ENCODE peak calls at places on chromosomes 13 and 19, in ten cellular contexts. H, S, O, J, K, M, B, C, W and L are unnamed samples.

GRCh38 chr13:60258349-60258748 is 94.6 kb upstream of the DIAPH3 start:
- DNase-seq in B (no peak), K (no peak), S (no peak), H (no peak), C (no peak), M (no peak), W (no peak), J (no peak), O (no peak), L (no peak)

GRCh38 chr13:42561752-42562467 is 12.0 kb upstream of the TNFSF11 start:
- DNase-seq in M (no peak), S (no peak), C (no peak), J (no peak), O (no peak), B (no peak), W (no peak), K (no peak), H (no peak), L (no peak)

GRCh38 chr13:47598340-47598911 is 402.6 kb downstream of the SUCLA2 start:
- DNase-seq in H (no peak), K (no peak), C (no peak), W (peak), O (no peak), S (no peak), M (no peak), J (no peak), B (no peak), L (peak)

GRCh38 chr13:72164811-72165210 is 297.8 kb upstream of the DACH1 start:
- DNase-seq in B (no peak), C (no peak), O (no peak), H (no peak), S (no peak), J (no peak), M (no peak), K (no peak), W (no peak), L (no peak)

GRCh38 chr13:33543631-33544030 is 258.1 kb upstream of the STARD13 start:
- DNase-seq in K (no peak), J (peak), W (peak), B (no peak), O (no peak), S (no peak), H (no peak), C (no peak), M (no peak), L (peak)

GRCh38 chr13:98390086-98390697 is 186.7 kb downstream of the STK24 start:
- DNase-seq in H (no peak), O (no peak), W (no peak), B (no peak), J (no peak), K (no peak), C (no peak), M (no peak), S (no peak), L (no peak)

GRCh38 chr13:95571941-95572340 is 19.4 kb downstream of the CLDN10 start:
- DNase-seq in K (no peak), S (no peak), B (no peak), O (no peak), J (no peak), W (peak), M (no peak), H (no peak), C (no peak), L (no peak)

GRCh38 chr13:21671793-21672680 is 1.2 kb downstream of the FGF9 start:
- DNase-seq in O (no peak), S (no peak), J (no peak), H (no peak), M (no peak), C (no peak), B (no peak), W (no peak), K (no peak), L (no peak)

GRCh38 chr13:33292712-33293111 is 7.2 kb upstream of the STARD13 start:
- DNase-seq in C (no peak), B (no peak), W (no peak), O (no peak), M (no peak), H (no peak), S (no peak), K (no peak), J (no peak), L (no peak)

GRCh38 chr19:581399-582111 is 8.1 kb upstream of the HCN2 start:
- DNase-seq in B (no peak), J (no peak), O (no peak), M (no peak), C (no peak), W (no peak), S (no peak), H (no peak), K (no peak), L (no peak)

GRCh38 chr13:30868806-30869470 is 37.1 kb upstream of the MEDAG start:
- DNase-seq in B (no peak), H (no peak), M (no peak), W (peak), J (no peak), K (no peak), O (no peak), C (no peak), S (no peak), L (no peak)

GRCh38 chr19:4177146-4177545 is 5.2 kb downstream of the SIRT6 start:
- DNase-seq in M (no peak), B (no peak), H (no peak), O (no peak), W (no peak), C (no peak), J (no peak), S (no peak), K (no peak), L (no peak)

GRCh38 chr19:4175669-4175931 is 6.8 kb downstream of the SIRT6 start:
- DNase-seq in B (no peak), M (no peak), W (no peak), J (no peak), C (no peak), O (no peak), S (no peak), H (no peak), K (no peak), L (no peak)

GRCh38 chr19:4173479-4174211 is 8.7 kb downstream of the SIRT6 start:
- DNase-seq in M (no peak), J (no peak), C (no peak), B (no peak), W (no peak), O (no peak), K (no peak), S (no peak), H (no peak), L (no peak)

GRCh38 chr19:4174212-4174894 is 8.0 kb downstream of the SIRT6 start:
- DNase-seq in K (no peak), O (peak), J (peak), H (no peak), B (no peak), W (no peak), C (no peak), S (no peak), M (no peak), L (no peak)

DNA sequence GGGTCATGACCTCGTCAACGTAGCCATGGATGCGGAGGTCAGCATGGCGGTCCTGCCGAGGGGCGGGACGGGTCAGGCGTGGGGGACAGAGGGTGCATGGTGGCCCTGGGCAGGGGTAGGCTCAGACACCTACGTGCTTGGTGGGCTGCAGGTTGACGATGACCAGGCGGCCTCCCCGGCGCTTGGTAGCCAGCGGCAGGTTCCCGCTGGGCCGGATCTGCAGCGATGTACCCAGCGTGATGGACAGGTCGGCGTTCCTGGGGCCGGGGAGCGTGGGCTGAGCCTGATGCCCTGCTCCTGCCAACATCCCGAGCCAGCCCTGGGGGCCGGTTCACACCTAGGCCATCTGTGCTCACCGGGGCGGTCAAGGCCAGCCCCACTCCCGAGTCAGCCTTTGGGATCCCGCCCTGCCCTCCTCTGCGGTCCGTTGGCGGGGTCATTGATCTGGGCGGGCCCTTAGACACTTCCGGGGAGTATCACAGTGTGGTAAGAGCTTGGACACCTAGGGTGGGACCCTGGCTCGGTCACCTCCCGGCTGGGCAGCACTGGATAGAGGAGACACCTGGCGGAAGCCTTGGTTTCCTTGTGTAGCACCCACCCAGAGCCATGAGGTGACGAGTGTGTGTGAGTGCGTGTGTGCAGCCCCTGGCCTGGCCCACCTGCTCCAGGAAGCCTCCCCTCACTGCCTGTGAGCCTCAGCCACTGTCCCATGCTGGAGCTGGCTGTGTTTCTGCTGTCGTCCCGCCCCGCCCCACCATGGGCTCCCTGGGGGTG is 7.3 kb downstream of the SIRT6 start:
- DNase-seq in K (no peak), H (no peak), S (no peak), B (no peak), C (no peak), W (no peak), O (peak), J (no peak), M (no peak), L (no peak)
- H3K4me3 ChIP-seq in K (no peak), H (no peak), S (no peak), B (no peak), C (no peak), W (no peak), O (no peak), J (no peak), M (no peak), L (no peak)

DNA sequence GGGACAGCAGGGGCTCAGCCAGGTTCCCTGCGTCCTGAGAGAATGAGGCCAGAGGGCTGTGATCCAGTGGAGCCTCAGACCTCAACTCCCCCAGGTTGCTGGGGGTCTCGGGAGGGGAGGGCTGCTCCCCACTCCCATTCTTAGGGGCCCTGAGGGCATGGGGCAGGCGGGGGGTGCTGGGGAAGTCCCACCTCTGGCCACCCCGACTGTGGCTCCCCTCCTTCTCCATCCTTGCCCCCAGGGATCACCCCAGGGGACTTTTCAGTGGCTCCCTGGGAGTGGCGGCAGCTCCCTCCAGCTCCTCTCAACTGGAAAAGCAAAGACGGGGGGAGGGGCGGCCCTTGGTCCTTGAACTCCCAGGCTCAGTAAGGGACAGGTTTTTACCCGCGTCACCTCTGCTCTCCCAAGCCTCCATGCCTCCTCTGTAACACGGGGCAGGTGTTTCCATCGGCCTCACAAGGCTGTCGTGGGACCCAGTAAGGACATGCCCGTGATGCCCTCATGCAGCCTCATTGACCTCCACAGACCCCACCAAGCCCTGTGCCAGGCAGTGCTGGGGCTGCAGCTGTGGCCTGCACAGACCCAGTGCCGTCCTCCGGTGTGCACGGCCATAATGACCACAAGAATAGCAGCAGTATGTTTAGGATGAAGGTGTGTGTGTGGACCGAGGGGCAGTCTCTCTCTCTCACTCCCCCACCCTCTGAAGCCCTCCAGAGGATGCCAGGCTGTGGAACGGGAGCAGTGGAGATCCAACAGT is 11.6 kb upstream of the TOMM40 start:
- DNase-seq in M (no peak), H (no peak), O (no peak), S (no peak), B (no peak), C (no peak), J (no peak), K (no peak), W (no peak), L (no peak)
- H3K27ac ChIP-seq in M (peak), H (no peak), O (no peak), S (no peak), B (no peak), C (no peak), J (no peak), K (no peak), W (no peak), L (no peak)

GRCh38 chr13:76729690-76730089 is 156.5 kb downstream of the KCTD12 start:
- DNase-seq in J (no peak), K (no peak), C (no peak), H (no peak), B (no peak), S (no peak), M (no peak), O (no peak), W (no peak), L (no peak)
- H3K4me3 ChIP-seq in J (no peak), K (no peak), C (no peak), H (no peak), B (no peak), S (no peak), M (no peak), O (no peak), W (no peak), L (no peak)

DNA sequence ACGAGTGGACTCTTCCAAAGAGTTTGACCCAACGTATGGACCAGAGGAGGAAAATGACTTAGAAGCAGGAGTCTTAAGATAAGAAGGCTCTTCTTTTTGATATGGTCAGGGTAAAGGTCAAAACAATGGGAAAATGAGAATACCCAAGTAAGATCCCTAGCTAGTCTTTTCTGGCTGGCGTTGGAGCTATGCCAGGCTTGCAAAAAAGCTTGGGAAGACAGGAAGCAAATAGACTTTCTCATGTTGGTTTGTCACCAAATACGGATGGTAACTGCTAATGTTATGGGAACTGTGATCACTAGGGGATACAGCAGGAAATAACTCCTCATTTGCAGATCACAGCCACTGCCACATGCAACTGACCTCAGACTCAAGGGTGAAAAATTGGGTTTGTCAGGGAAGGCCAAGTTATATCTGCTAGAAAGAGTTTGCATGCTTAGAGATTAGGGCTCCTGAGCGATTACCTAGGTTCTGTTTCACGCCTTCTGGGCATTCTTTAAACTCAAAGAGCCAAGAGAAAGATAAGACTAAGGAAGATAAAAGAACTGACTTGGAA is 162.9 kb downstream of the NHLRC3 start:
- DNase-seq in C (no peak), K (no peak), B (no peak), M (no peak), O (no peak), S (no peak), J (no peak), W (peak), H (peak), L (no peak)
- H3K27ac ChIP-seq in C (no peak), K (no peak), B (no peak), M (no peak), O (no peak), S (no peak), J (no peak), W (peak), H (peak), L (no peak)

DNA sequence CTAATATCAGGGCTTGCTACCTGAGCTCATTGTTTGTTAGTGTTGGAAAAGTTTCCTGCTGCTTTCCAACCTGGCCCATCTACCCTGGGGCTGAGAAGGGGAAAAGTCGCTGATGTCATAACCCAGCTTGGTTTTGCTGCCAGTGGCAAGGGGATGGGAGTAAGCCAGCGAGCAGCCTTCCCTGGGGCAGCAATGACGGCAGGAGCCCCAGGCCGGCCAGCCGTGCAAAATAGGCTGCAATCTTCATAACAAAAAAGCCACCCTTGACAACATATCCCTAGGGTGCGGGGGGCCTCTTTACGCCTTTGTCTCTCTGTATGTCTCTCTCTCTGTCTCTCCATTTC is 30.1 kb downstream of the SERP2 start:
- DNase-seq in H (no peak), S (no peak), B (no peak), W (peak), M (no peak), C (no peak), J (no peak), K (no peak), O (no peak), L (no peak)
- H3K4me3 ChIP-seq in H (no peak), S (peak), B (no peak), W (no peak), M (no peak), C (no peak), J (no peak), K (no peak), O (no peak), L (no peak)

GRCh38 chr13:37349916-37350315 is 244.5 kb upstream of the CSNK1A1L start:
- DNase-seq in H (no peak), W (no peak), B (no peak), O (no peak), C (no peak), K (no peak), M (no peak), J (no peak), S (no peak), L (peak)
- H3K27ac ChIP-seq in H (no peak), W (no peak), B (no peak), O (no peak), C (no peak), K (no peak), M (no peak), J (no peak), S (no peak), L (no peak)

DNA sequence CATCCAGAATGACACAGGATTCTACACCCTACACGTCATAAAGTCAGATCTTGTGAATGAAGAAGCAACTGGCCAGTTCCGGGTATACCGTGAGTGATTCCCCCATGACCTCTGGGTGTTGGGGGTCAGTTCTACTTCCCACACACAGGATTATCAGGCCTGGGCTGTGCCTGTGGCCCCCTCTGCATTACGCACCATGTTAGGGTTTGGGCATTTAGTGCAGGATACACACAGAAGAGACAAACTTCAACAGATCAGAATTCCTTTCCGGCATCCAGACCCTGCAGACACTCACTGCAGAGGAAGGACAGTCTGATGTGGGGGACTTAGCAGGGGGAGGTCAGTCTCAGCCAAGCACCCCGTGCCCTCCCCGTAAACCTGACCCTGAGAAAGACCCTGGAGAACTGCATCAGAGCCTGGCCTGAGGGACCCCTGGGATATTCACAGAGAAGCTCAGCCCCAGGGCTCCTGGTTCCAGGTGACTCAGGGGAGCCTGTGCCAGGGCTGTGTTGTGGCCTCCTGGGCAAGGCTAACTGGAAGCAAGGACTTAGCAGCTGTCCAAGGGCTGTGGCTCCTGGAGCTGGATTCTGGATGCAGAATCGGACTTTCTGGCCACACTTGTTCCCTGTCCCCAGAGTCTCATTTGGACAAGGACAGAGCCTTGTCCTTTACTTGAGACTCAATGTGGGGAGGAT is 1.7 kb downstream of the CEACAM5 start:
- DNase-seq in M (no peak), K (no peak), J (no peak), O (no peak), S (no peak), H (no peak), W (no peak), C (no peak), B (no peak), L (no peak)
- H3K4me3 ChIP-seq in M (no peak), K (no peak), J (no peak), O (peak), S (no peak), H (no peak), W (no peak), C (no peak), B (no peak), L (no peak)

DNA sequence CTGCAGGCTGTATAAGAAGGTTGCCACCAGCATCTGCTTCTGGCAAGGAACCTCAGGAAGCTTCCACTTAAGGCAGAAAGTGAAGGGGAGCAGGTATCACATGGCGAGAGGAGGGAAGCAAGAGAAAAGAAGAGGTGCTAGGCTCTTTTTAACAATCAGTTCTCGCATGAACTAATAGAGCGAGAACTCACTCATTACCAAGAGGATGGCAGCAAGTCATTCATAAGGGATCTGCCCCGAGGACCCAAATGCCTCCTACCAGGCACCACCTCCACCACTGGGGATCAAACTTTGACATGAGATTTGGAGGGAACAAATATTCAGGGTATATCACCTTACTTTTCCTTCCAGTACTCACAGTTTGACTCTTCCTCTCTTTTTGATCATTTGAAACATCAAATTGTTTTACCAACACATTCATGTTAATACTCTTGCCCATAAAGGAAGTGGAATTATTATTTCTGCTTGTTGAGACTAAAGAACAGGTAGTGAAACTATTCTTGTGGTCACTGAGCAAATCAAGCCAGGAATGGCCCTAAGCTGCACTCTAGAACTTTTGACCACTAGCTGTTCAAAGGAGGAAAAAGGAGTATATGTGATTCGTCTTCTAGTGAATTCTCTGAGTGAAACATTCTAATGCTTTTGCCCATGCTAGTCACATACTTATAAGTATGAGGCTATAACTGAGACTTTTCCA is 45.0 kb downstream of the LACC1 start:
- DNase-seq in W (no peak), H (no peak), S (no peak), C (no peak), K (no peak), B (no peak), J (no peak), M (no peak), O (no peak), L (no peak)
- H3K27ac ChIP-seq in W (no peak), H (no peak), S (no peak), C (no peak), K (no peak), B (no peak), J (no peak), M (no peak), O (no peak), L (no peak)